ENCODE peak calls at places on chromosome 11, in five cellular contexts. R, M, L, F and N are unnamed samples.

GRCh38 chr11:2213384-2213842 is 41.8 kb upstream of the TH start:
- DNase-seq in R (peak; percentile 45), M (no peak), L (no peak), F (no peak), N (no peak)

GRCh38 chr11:44840526-44840925 is 110.2 kb downstream of the TP53I11 start:
- DNase-seq in R (no peak), M (no peak), L (no peak), F (no peak), N (no peak)

GRCh38 chr11:9771126-9771624 is 107.3 kb downstream of the SWAP70 start:
- DNase-seq in R (no peak), M (no peak), L (no peak), F (no peak), N (no peak)

GRCh38 chr11:115291391-115291744 is 212.8 kb downstream of the CADM1 start:
- DNase-seq in R (no peak), M (no peak), L (no peak), F (no peak), N (no peak)

GRCh38 chr11:82980292-82980691 is 78.8 kb downstream of the DDIAS start:
- DNase-seq in R (no peak), M (no peak), L (no peak), F (peak; percentile 92), N (peak; percentile 34)

GRCh38 chr11:68916439-68916838 is 12.7 kb downstream of the IGHMBP2 start:
- DNase-seq in R (no peak), M (no peak), L (no peak), F (no peak), N (no peak)

GRCh38 chr11:20013346-20014066 is 146.8 kb downstream of the DBX1 start:
- DNase-seq in R (peak; percentile 64), M (no peak), L (no peak), F (no peak), N (peak; percentile 67)

GRCh38 chr11:121153472-121153871 is 52.4 kb downstream of the TECTA start:
- DNase-seq in R (no peak), M (no peak), L (no peak), F (no peak), N (no peak)

GRCh38 chr11:3178349-3178748 is 13.2 kb upstream of the OSBPL5 start:
- DNase-seq in R (no peak), M (no peak), L (no peak), F (peak; percentile 23), N (no peak)